ENCODE peak calls at places on chromosomes 1 and 21, in five cellular contexts. D is GM12865, Z is AG09309, A is A549, S is heart left ventricle. L is an unnamed sample.

GRCh38 chr1:168942165-168942564 is 164.3 kb upstream of the ATP1B1 start:
- DNase-seq in D (no peak), Z (no peak), A (no peak), S (no peak), L (no peak)

GRCh38 chr1:54995835-54996234 is 2.9 kb upstream of the BSND start:
- DNase-seq in D (no peak), Z (no peak), A (no peak), S (no peak), L (peak)

GRCh38 chr1:2999571-2999970 is 21.7 kb upstream of the ACTRT2 start:
- DNase-seq in D (no peak), Z (no peak), A (no peak), S (no peak), L (no peak)

GRCh38 chr1:223331929-223332328 is 32.0 kb downstream of the SUSD4 start:
- DNase-seq in D (no peak), Z (no peak), A (no peak), S (no peak), L (no peak)

GRCh38 chr1:46653405-46653853 is 14.7 kb downstream of the ATPAF1 start:
- DNase-seq in D (no peak), Z (peak), A (no peak), S (no peak), L (no peak)

GRCh38 chr1:115258302-115258866 is 79.7 kb downstream of the NGF start:
- DNase-seq in D (no peak), Z (no peak), A (no peak), S (no peak), L (no peak)

GRCh38 chr1:111903148-111903857 is 86.2 kb downstream of the KCND3 start:
- DNase-seq in D (no peak), Z (no peak), A (no peak), S (no peak), L (no peak)

GRCh38 chr1:238223067-238223640 is 332.4 kb upstream of the ZP4 start:
- DNase-seq in D (no peak), Z (no peak), A (no peak), S (no peak), L (no peak)

GRCh38 chr21:42125571-42126544 is 54.7 kb downstream of the UMODL1 start:
- DNase-seq in D (no peak), Z (no peak), A (no peak), S (no peak), L (no peak)

GRCh38 chr1:183477986-183478781 is 5.9 kb downstream of the SMG7 start:
- DNase-seq in D (peak), Z (no peak), A (no peak), S (no peak), L (no peak)

GRCh38 chr1:32695098-32695904 is 7.3 kb downstream of the SYNC start:
- DNase-seq in D (peak), Z (peak), A (no peak), S (peak), L (no peak)

GRCh38 chr1:156165083-156165482 is 11.7 kb downstream of the SEMA4A start:
- DNase-seq in D (no peak), Z (no peak), A (no peak), S (no peak), L (no peak)

GRCh38 chr1:175016073-175016722 is 7.0 kb downstream of the MRPS14 start:
- DNase-seq in D (no peak), Z (peak), A (no peak), S (no peak), L (no peak)

GRCh38 chr1:21630571-21631338 is 38.4 kb downstream of the RAP1GAP start:
- DNase-seq in D (no peak), Z (no peak), A (no peak), S (no peak), L (no peak)

GRCh38 chr1:160884091-160884490 is 889 bp downstream of the ITLN1 start:
- DNase-seq in D (no peak), Z (no peak), A (no peak), S (no peak), L (no peak)

GRCh38 chr1:160888926-160889325 is 3.9 kb upstream of the ITLN1 start:
- DNase-seq in D (no peak), Z (no peak), A (no peak), S (no peak), L (no peak)

GRCh38 chr1:160885080-160885479 is at the start of gene ITLN1:
- DNase-seq in D (no peak), Z (no peak), A (no peak), S (no peak), L (no peak)

GRCh38 chr1:160883586-160883985 is 1.4 kb downstream of the ITLN1 start:
- DNase-seq in D (no peak), Z (no peak), A (no peak), S (no peak), L (no peak)

GRCh38 chr1:160884579-160884978 is 401 bp downstream of the ITLN1 start:
- DNase-seq in D (peak), Z (no peak), A (no peak), S (no peak), L (no peak)
- H3K4me3 ChIP-seq in D (no peak), Z (no peak), A (no peak), S (no peak), L (no peak)

GRCh38 chr1:44811234-44811633 is 2.9 kb downstream of the BTBD19 start:
- DNase-seq in D (no peak), Z (no peak), A (no peak), S (no peak), L (no peak)
- H3K4me3 ChIP-seq in D (no peak), Z (no peak), A (no peak), S (no peak), L (no peak)

DNA sequence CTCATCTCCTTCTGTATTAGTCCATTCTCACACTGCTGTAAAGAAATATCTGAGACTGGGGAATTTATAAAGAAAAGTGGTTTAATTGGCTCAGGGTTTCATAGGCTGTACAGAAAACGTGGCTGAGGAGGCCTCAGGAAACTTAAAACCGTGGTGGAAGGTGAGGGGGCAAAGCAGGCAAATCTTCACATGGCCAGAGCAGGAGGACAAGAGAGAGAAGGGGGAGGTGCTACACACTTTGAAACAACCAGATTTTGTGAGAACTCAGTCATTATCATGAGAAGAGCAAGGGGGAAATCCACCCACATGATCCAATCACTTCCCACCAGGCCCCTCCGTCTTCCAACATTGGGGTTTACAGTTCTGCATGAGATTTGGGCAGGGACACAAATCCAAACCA is 38.0 kb downstream of the CACHD1 start:
- DNase-seq in D (no peak), Z (no peak), A (no peak), S (no peak), L (no peak)
- H3K4me3 ChIP-seq in D (no peak), Z (no peak), A (no peak), S (no peak), L (no peak)

DNA sequence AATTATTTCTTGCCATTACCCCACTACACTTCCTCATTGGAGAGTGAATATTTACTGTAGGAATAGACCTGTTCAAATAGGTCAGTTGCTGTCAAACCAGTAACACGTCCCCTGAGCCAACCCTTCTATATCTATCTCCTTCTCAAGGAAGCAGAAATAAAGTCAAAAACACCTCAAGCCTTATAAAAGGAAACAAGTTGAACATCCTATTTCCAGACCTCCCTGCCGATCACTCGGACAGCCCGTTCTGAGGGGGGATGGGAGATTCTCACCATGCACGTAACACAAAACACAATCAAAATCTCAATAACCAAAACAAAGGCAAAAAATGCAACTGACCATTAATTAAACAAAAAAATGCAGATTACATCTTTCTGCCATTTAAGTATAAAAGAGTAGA is 121.5 kb upstream of the KRTAP19-8 start:
- DNase-seq in D (no peak), Z (no peak), A (no peak), S (no peak), L (no peak)
- H3K4me3 ChIP-seq in D (no peak), Z (no peak), A (no peak), S (no peak), L (peak)